ENCODE peak calls at places on chromosomes 12 and 14, in nine cellular contexts. H is GM23338, D is lower lobe of right lung, Q is uterus, X is A673, U is lung, C is cardiac muscle cell, I is Peyer's patch, T is H1. S is an unnamed sample.

GRCh38 chr14:93040443-93040842 is 75.3 kb downstream of the ITPK1 start:
- DNase-seq in Q (no peak), T (no peak), H (no peak), C (no peak), D (no peak), X (peak), U (no peak), I (no peak), S (no peak)

GRCh38 chr14:81453166-81453766 is 53.1 kb upstream of the STON2 start:
- DNase-seq in U (peak), Q (no peak), I (no peak), D (no peak), H (peak), T (peak), C (peak), X (peak), S (peak)

GRCh38 chr12:74043343-74043742 is 494.3 kb upstream of the ATXN7L3B start:
- DNase-seq in T (no peak), C (no peak), H (peak), U (no peak), Q (no peak), X (peak), I (no peak), D (no peak), S (no peak)

GRCh38 chr12:9334026-9334692 is 126.0 kb upstream of the PZP start:
- DNase-seq in I (no peak), D (no peak), X (no peak), Q (no peak), H (no peak), C (no peak), U (no peak), T (no peak), S (no peak)

GRCh38 chr12:2853626-2854025 is 3.2 kb downstream of the TEX52 start:
- DNase-seq in C (peak), U (peak), T (peak), X (peak), H (peak), D (peak), Q (peak), I (peak), S (peak)

GRCh38 chr14:38174721-38175120 is 33.0 kb upstream of the SSTR1 start:
- DNase-seq in Q (no peak), X (no peak), C (no peak), H (no peak), U (no peak), I (no peak), D (no peak), T (no peak), S (no peak)

GRCh38 chr12:87924149-87924548 is 105.1 kb downstream of the C12orf50 start:
- DNase-seq in D (no peak), I (no peak), X (no peak), Q (no peak), H (no peak), T (no peak), U (no peak), C (no peak), S (no peak)

GRCh38 chr14:61876362-61877049 is 114.3 kb downstream of the SNAPC1 start:
- DNase-seq in T (no peak), H (no peak), D (no peak), I (no peak), X (no peak), U (no peak), C (no peak), Q (no peak), S (no peak)

GRCh38 chr12:122063691-122064033 is 14.9 kb upstream of the MLXIP start:
- DNase-seq in C (peak), D (no peak), U (no peak), X (no peak), T (no peak), H (no peak), Q (no peak), I (no peak), S (no peak)

GRCh38 chr14:73260574-73260973 is 23.3 kb downstream of the PAPLN start:
- DNase-seq in C (no peak), I (no peak), X (no peak), T (no peak), U (no peak), H (no peak), D (no peak), Q (no peak), S (no peak)

GRCh38 chr14:71776463-71777359 is 155.5 kb upstream of the RGS6 start:
- DNase-seq in Q (no peak), T (no peak), D (no peak), U (no peak), X (no peak), C (peak), H (peak), I (no peak), S (no peak)

GRCh38 chr14:94864421-94865195 is 94.7 kb upstream of the GSC start:
- DNase-seq in H (peak), X (no peak), C (no peak), I (no peak), U (no peak), Q (no peak), T (peak), D (no peak), S (no peak)

GRCh38 chr14:68088463-68088862 is 268.9 kb downstream of the RAD51B start:
- DNase-seq in Q (peak), U (no peak), I (no peak), C (peak), X (peak), H (no peak), D (no peak), T (no peak), S (no peak)

GRCh38 chr12:113002155-113002554 is 23.8 kb downstream of the OAS2 start:
- DNase-seq in U (no peak), I (no peak), X (no peak), Q (no peak), H (no peak), D (no peak), T (no peak), C (no peak), S (no peak)

GRCh38 chr12:39763071-39763893 is 143.7 kb upstream of the ABCD2 start:
- DNase-seq in I (no peak), T (no peak), Q (no peak), U (no peak), D (no peak), C (no peak), H (peak), X (no peak), S (no peak)

GRCh38 chr12:124393831-124394230 is 98.9 kb downstream of the RFLNA start:
- DNase-seq in I (no peak), U (no peak), T (no peak), Q (no peak), H (no peak), C (no peak), D (no peak), X (no peak), S (no peak)
- H3K27ac ChIP-seq in I (peak), U (peak), T (no peak), Q (peak), H (no peak), C (no peak), D (peak), X (no peak), S (peak)

GRCh38 chr12:48788522-48788851 is 402 bp downstream of the ADCY6 start:
- DNase-seq in T (peak), I (no peak), Q (no peak), H (no peak), U (no peak), X (no peak), C (no peak), D (no peak), S (no peak)

GRCh38 chr12:48786591-48787544 is 2.0 kb downstream of the ADCY6 start:
- DNase-seq in H (no peak), X (no peak), D (no peak), Q (peak), U (no peak), C (peak), I (no peak), T (no peak), S (no peak)

GRCh38 chr12:48787791-48788521 is 933 bp downstream of the ADCY6 start:
- DNase-seq in C (no peak), Q (no peak), H (no peak), I (no peak), X (no peak), D (no peak), U (no peak), T (peak), S (no peak)

GRCh38 chr12:48788852-48789775 is at the start of gene ADCY6:
- DNase-seq in Q (peak), I (no peak), U (peak), T (peak), H (peak), X (peak), D (peak), C (peak), S (peak)

DNA sequence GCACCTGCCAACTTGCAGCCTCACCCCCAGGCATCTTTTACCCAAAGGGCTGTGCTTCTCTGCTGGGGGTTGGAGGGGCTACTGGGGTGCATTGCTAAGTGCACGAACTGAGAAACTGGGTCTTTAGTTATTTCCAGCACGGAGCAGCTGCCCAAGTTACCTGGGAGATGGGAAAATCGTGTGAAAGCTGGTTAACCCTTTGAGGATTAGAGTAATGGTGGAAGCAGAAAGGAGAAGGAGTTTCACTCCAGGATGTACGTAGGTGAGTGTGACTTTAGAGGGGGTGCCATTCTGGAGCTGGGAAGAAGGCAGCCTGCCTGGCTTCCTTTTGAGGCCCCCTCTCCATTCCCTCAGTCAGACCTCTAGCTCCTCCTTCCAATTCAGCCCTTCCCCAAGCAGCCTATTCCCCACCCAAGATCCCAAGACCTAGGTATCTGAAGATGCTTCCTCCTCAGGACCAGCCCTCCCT is 1.0 kb upstream of the ADCY6 start:
- DNase-seq in X (no peak), I (no peak), D (no peak), C (no peak), T (peak), Q (no peak), U (no peak), H (no peak), S (no peak)
- H3K4me3 ChIP-seq in X (peak), I (peak), D (peak), C (peak), T (peak), Q (peak), U (no peak), H (peak), S (peak)

GRCh38 chr12:27081668-27082091 is 698 bp downstream of the C12orf71 start:
- DNase-seq in Q (no peak), H (peak), C (peak), X (no peak), U (no peak), I (no peak), D (no peak), T (no peak), S (no peak)
- TF ChIP-seq CTCF in Q (no peak), H (peak), C (peak), X (no peak), U (no peak), I (no peak), D (no peak), T (peak), S (no peak)

DNA sequence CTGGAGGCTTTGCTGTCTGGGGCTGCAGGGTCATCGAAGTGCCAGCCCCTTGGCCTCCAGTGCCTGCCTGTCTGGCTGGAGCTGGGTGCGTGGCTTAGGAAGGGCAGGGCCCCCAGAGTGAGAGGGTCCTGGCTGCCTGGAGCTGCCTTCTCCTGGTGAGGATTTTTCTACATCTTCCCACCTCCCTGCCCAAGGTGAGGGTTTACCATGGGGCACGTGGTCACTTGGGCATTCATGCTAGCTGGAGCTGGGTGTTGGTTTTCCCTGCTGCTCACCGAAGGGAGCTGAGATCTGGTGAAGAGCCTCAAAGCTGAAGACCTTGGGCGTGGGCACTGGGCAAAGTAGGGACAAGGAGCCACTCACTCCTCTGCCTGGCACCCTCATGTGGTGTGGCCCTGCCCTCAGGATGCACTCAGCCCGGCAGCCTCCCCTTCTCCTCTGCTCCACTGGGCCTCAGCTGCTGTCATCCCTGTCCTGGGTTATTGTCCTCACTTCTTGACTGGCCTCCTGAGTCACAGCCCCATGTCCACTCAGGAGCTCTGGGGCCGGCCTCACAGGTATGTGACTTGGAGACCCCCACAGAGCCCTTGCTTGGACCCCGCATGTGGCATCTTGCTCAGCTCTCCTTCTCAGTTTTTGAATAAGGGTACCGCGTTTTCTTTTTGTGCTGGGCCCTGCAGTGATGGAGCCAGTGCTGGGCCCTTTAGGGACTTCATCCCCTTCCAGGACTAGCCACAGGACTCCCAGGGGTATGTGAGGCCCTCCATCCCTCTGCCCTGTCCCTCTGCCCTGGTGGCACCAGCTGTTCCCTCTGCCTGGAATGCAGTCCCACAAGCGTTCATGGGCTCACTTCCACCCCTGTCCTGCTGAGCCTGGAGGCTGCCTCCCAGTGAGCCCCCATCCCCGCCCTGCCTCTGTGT is 1.6 kb downstream of the CEP170B start:
- DNase-seq in U (no peak), X (no peak), T (no peak), Q (no peak), C (no peak), D (peak), I (no peak), H (no peak), S (no peak)
- H3K27ac ChIP-seq in U (peak), X (peak), T (no peak), Q (no peak), C (no peak), D (peak), I (peak), H (no peak), S (no peak)

GRCh38 chr12:64169999-64170398 is 52.1 kb downstream of the KICS2 start:
- DNase-seq in Q (no peak), H (no peak), T (no peak), U (no peak), C (no peak), D (no peak), X (peak), I (no peak), S (no peak)

GRCh38 chr12:64172143-64172970 is 49.7 kb downstream of the KICS2 start:
- DNase-seq in U (no peak), X (no peak), T (no peak), H (no peak), D (no peak), Q (no peak), C (no peak), I (no peak), S (no peak)

GRCh38 chr12:64171715-64172114 is 50.4 kb downstream of the KICS2 start:
- DNase-seq in U (no peak), I (no peak), D (no peak), X (peak), C (peak), T (no peak), Q (no peak), H (no peak), S (no peak)

GRCh38 chr12:64175254-64175945 is 46.7 kb downstream of the KICS2 start:
- DNase-seq in D (no peak), X (peak), Q (no peak), C (peak), T (no peak), I (no peak), H (peak), U (no peak), S (no peak)

GRCh38 chr12:64173456-64173855 is 48.6 kb downstream of the KICS2 start:
- DNase-seq in U (no peak), Q (no peak), C (no peak), D (no peak), X (no peak), T (no peak), H (no peak), I (no peak), S (no peak)
- H3K4me3 ChIP-seq in U (no peak), Q (no peak), C (no peak), D (no peak), X (no peak), T (no peak), H (no peak), I (no peak), S (no peak)

GRCh38 chr12:24252580-24252979 is 303.1 kb upstream of the SOX5 start:
- DNase-seq in U (no peak), H (peak), Q (no peak), X (no peak), C (no peak), D (no peak), I (no peak), T (no peak), S (no peak)

GRCh38 chr12:24255920-24256635 is 306.6 kb upstream of the SOX5 start:
- DNase-seq in I (no peak), Q (no peak), T (no peak), C (no peak), U (no peak), X (no peak), D (no peak), H (peak), S (no peak)

GRCh38 chr12:24256636-24257150 is 307.2 kb upstream of the SOX5 start:
- DNase-seq in I (no peak), D (no peak), C (no peak), H (peak), X (no peak), Q (no peak), U (no peak), T (no peak), S (no peak)
- TF ChIP-seq CTCF in I (no peak), D (no peak), C (no peak), H (no peak), X (no peak), Q (no peak), U (no peak), T (no peak), S (no peak)

GRCh38 chr12:65638324-65638723 is 186.0 kb upstream of the HMGA2 start:
- DNase-seq in I (no peak), U (no peak), C (no peak), H (no peak), X (peak), T (no peak), Q (no peak), D (no peak), S (no peak)

GRCh38 chr12:65640489-65640901 is 183.8 kb upstream of the HMGA2 start:
- DNase-seq in H (no peak), U (no peak), D (no peak), Q (no peak), T (no peak), I (no peak), C (no peak), X (peak), S (no peak)

GRCh38 chr12:65643171-65643570 is 181.1 kb upstream of the HMGA2 start:
- DNase-seq in H (no peak), D (no peak), U (no peak), X (no peak), Q (no peak), C (no peak), T (no peak), I (no peak), S (no peak)

GRCh38 chr12:65643595-65644386 is 180.5 kb upstream of the HMGA2 start:
- DNase-seq in Q (no peak), C (no peak), U (no peak), I (no peak), X (no peak), T (no peak), D (no peak), H (no peak), S (no peak)

DNA sequence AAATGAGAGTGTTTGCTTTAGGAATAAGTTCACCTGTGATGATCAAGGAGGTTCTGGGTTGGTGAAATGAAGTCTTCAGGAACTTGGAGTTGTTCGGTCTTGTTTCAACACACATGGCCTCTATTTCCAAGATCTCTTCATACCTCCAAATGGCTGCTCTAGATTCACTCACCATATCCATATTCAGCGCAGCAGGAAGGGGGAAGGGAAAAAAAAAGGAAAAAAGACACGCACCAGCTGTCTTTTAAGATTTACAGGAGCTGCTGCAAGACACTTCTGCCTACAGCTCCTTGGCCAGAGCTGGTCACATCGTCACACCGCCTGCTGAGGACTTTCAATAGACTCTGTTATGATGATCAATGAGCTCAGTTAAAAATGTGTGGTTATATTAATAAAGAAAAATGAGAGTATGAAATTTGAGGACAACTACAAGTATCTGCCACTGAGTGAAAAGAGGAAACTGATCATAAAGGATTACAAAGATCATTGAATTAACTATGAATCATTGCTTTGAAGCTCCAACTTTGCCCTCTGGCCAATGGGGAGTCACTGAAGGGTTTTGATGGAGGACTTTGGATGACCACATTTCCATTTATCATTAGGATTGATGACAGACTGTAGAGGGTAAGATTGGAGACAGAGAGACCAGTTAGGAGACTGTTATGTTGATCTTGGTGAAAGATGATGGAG is 182.1 kb upstream of the HMGA2 start:
- DNase-seq in Q (no peak), I (no peak), U (no peak), C (no peak), D (no peak), X (no peak), T (no peak), H (no peak), S (no peak)
- H3K27ac ChIP-seq in Q (no peak), I (no peak), U (no peak), C (no peak), D (no peak), X (no peak), T (no peak), H (no peak), S (no peak)

S was measured in tibial nerve.